ENCODE peak calls at places on chromosomes 12 and 14, in five cellular contexts. O is mucosa of descending colon, S is HCT116, L is GM23338, Q is bronchial epithelial cell. X is an unnamed sample.

GRCh38 chr14:105738638-105739037 is 212.3 kb downstream of the TMEM121 start:
- DNase-seq in Q (no peak), O (no peak), S (no peak), L (no peak), X (no peak)

GRCh38 chr12:113852273-113852672 is 113.9 kb downstream of the RBM19 start:
- DNase-seq in Q (no peak), L (no peak), S (no peak), O (no peak), X (no peak)

GRCh38 chr14:54330876-54331275 is 65.9 kb upstream of the CDKN3 start:
- DNase-seq in L (no peak), O (no peak), S (no peak), Q (no peak), X (no peak)

GRCh38 chr14:83485591-83485990 is 1951.9 kb upstream of the SEL1L start:
- DNase-seq in Q (peak; percentile 15), S (no peak), L (no peak), O (no peak), X (no peak)

GRCh38 chr14:93741556-93742210 is 46.6 kb downstream of the PRIMA1 start:
- DNase-seq in O (no peak), L (no peak), Q (no peak), S (no peak), X (no peak)

GRCh38 chr12:25689996-25690501 is 137.0 kb upstream of the LMNTD1 start:
- DNase-seq in O (peak; percentile 55), L (no peak), S (no peak), Q (peak; percentile 51), X (peak; percentile 59)

GRCh38 chr14:80049055-80049454 is 162.2 kb downstream of the DIO2 start:
- DNase-seq in S (no peak), Q (no peak), O (no peak), L (no peak), X (no peak)

GRCh38 chr12:24759155-24759554 is 189.7 kb downstream of the BCAT1 start:
- DNase-seq in L (no peak), S (no peak), O (no peak), Q (peak; percentile 52), X (no peak)

GRCh38 chr12:54853933-54854538 is at the start of gene MUCL1:
- DNase-seq in S (peak; percentile 62), Q (peak; percentile 83), L (peak; percentile 88), O (peak; percentile 85), X (peak; percentile 63)

GRCh38 chr12:123388218-123388947 is 4.5 kb downstream of the KMT5A start:
- DNase-seq in Q (peak; percentile 41), L (peak; percentile 70), O (peak; percentile 79), S (no peak), X (no peak)

GRCh38 chr14:92846162-92846897 is 52.2 kb downstream of the GOLGA5 start:
- DNase-seq in L (no peak), Q (peak; percentile 95), O (no peak), S (peak; percentile 2), X (no peak)

GRCh38 chr12:120761581-120761980 is 36.0 kb downstream of the ACADS start:
- DNase-seq in Q (peak; percentile 99), S (no peak), L (no peak), O (no peak), X (no peak)

GRCh38 chr12:116077431-116077830 is 200.1 kb downstream of the MED13L start:
- DNase-seq in O (no peak), S (no peak), Q (no peak), L (no peak), X (no peak)

GRCh38 chr14:95674613-95675012 is 11.6 kb upstream of the TCL1B start:
- DNase-seq in O (no peak), Q (no peak), S (no peak), L (no peak), X (no peak)

GRCh38 chr12:99455350-99456037 is 192.1 kb upstream of the GARIN6 start:
- DNase-seq in L (peak; percentile 14), Q (peak; percentile 71), S (peak; percentile 35), O (no peak), X (no peak)

DNA sequence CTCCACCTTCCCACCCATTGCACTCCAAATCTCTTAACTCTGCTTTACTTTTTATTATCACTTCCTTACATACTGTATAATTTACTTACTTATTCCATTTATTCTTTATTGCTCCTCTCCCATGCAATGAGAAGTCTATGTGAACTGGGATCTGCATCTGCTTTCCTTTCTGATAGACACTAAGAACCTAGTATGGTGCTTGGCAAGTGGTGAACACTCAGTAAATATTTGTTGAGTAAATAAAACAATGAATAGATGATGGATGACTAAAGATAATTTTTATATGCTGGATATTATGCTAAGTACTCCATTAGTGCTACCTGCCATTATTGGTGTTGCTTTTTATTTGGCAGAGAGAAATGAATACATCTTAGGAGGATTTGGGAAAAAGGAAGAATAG is 151.0 kb downstream of the TPH2 start:
- DNase-seq in Q (no peak), O (no peak), S (no peak), L (no peak), X (peak; percentile 59)
- H3K4me3 ChIP-seq in Q (no peak overlapping the region), O (no peak overlapping the region), S (no peak overlapping the region), L (no peak overlapping the region), X (no peak overlapping the region)

GRCh38 chr12:117212563-117213190 is 22.4 kb upstream of the FBXO21 start:
- DNase-seq in S (peak; percentile 68), Q (peak; percentile 61), O (peak; percentile 87), L (peak; percentile 91), X (peak; percentile 35)
- TF ChIP-seq CTCF in S (peak; percentile 91), Q (peak; percentile 83), O (peak; percentile 80), L (peak; percentile 98), X (peak; percentile 95)

GRCh38 chr14:68813318-68813838 is 20.5 kb upstream of the ZFP36L1 start:
- DNase-seq in S (no peak), O (peak; percentile 4), L (no peak), Q (no peak), X (no peak)

GRCh38 chr14:68816943-68817430 is 24.1 kb upstream of the ZFP36L1 start:
- DNase-seq in Q (no peak), L (no peak), S (no peak), O (no peak), X (no peak)

GRCh38 chr14:68816183-68816942 is 23.5 kb upstream of the ZFP36L1 start:
- DNase-seq in O (peak; percentile 89), L (peak; percentile 93), S (no peak), Q (peak; percentile 51), X (no peak)

GRCh38 chr14:68815288-68816182 is 22.7 kb upstream of the ZFP36L1 start:
- DNase-seq in S (no peak), L (no peak), Q (no peak), O (no peak), X (no peak)

DNA sequence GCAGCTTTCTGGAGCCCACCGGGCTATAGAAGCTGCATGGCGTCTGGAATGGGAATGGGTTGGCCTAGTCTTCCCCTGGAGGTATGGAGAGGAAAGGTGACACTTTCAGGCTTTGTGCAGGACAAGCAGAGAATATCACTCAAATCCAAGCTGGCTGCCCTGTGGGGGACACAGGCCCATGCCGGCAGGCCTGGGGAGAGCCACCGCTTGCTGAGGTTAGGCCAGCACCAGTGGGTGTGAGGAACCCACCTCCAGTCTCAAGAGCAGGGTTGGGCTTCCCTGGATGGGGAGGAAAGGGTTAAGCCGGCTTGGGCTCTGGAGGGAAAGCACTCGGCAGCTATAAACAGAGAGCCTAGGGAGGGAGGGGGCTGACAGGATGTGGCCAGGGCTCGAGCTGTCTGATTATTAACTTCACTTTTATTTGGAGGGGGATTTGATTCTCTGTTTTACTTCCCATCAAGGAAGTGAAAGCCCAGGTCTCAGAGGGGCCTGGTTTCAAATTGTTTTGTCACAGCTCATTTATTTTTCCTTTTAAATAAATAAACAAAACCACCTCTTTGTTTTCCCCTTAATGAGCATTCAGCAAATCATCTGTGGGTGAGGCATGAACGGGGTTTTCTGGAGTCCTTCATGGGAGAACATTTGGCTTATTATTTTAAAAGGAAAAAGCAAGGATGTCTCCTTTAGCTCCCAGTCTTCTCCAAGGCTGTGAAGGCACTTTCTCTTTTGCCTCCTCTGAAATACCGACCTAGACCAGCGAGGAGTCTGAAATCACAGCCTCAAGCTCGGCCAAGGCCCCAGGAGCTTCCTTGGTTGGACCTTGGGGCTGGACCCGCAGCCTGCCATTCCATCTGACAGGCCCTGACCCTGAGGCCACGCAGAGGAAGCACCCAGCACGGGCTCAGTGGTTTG is 21.8 kb upstream of the ZFP36L1 start:
- DNase-seq in O (peak; percentile 71), L (peak; percentile 85), S (no peak), Q (no peak), X (no peak)
- H3K4me3 ChIP-seq in O (no peak overlapping the region), L (peak overlapping the region; percentile 60), S (peak overlapping the region; percentile 7), Q (no peak overlapping the region), X (no peak overlapping the region)

GRCh38 chr12:72282721-72283120 is 10.6 kb downstream of the TRHDE start:
- DNase-seq in S (no peak), O (no peak), L (peak; percentile 48), Q (no peak), X (no peak)
- TF ChIP-seq CTCF in S (peak; percentile 82), O (no peak), L (peak; percentile 81), Q (peak; percentile 31), X (peak; percentile 71)

GRCh38 chr12:68789144-68789878 is 18.7 kb upstream of the MDM2 start:
- DNase-seq in Q (no peak), O (no peak), S (no peak), L (no peak), X (no peak)

GRCh38 chr12:68788554-68789143 is 19.3 kb upstream of the MDM2 start:
- DNase-seq in S (no peak), L (no peak), Q (no peak), O (no peak), X (no peak)

GRCh38 chr12:68785358-68785757 is 22.6 kb upstream of the MDM2 start:
- DNase-seq in S (no peak), O (no peak), L (no peak), Q (peak; percentile 83), X (no peak)

GRCh38 chr12:68785823-68786222 is 22.2 kb upstream of the MDM2 start:
- DNase-seq in O (no peak), S (no peak), Q (no peak), L (no peak), X (no peak)

GRCh38 chr12:68786929-68787328 is 21.0 kb upstream of the MDM2 start:
- DNase-seq in S (no peak), O (no peak), Q (no peak), L (peak; percentile 26), X (no peak)
- H3K4me3 ChIP-seq in S (no peak overlapping the region), O (no peak overlapping the region), Q (no peak overlapping the region), L (no peak overlapping the region), X (no peak overlapping the region)

GRCh38 chr14:67436006-67436866 is 24.3 kb upstream of the PLEK2 start:
- DNase-seq in O (no peak), Q (no peak), S (no peak), L (peak; percentile 58), X (peak; percentile 40)
- TF ChIP-seq CTCF in O (no peak), Q (no peak), S (peak; percentile 21), L (peak; percentile 26), X (no peak)

GRCh38 chr12:112777387-112778025 is 14.0 kb upstream of the RPH3A start:
- DNase-seq in O (no peak), S (no peak), Q (no peak), L (peak; percentile 76), X (no peak)
- H3K4me3 ChIP-seq in O (no peak overlapping the region), S (no peak overlapping the region), Q (no peak overlapping the region), L (peak overlapping the region; percentile 21), X (no peak overlapping the region)

GRCh38 chr14:22886500-22887259 is 3.7 kb downstream of the REM2 start:
- DNase-seq in L (peak; percentile 88), O (peak; percentile 85), Q (peak; percentile 52), S (peak; percentile 49), X (peak; percentile 41)
- TF ChIP-seq CTCF in L (peak; percentile 38), O (no peak), Q (peak; percentile 36), S (no peak), X (peak; percentile 26)